ENCODE peak calls at places on chromosomes 4 and X, in ten cellular contexts. N, H, I, A, J, R, E, Q, O and D are unnamed samples.

GRCh38 chr4:108272566-108272965 is 103.8 kb upstream of the LEF1 start:
- DNase-seq in J (no peak), N (no peak), R (no peak), I (no peak), E (no peak), Q (peak), A (no peak), O (no peak), H (peak), D (no peak)

GRCh38 chrX:13938766-13939530 is 90.7 kb downstream of the GEMIN8 start:
- DNase-seq in N (no peak), A (no peak), I (no peak), J (no peak), R (no peak), H (no peak), E (no peak), Q (no peak), O (peak), D (no peak)

GRCh38 chr4:78100060-78100459 is 42.9 kb downstream of the FRAS1 start:
- DNase-seq in I (no peak), J (no peak), E (no peak), A (no peak), O (no peak), H (no peak), Q (no peak), R (no peak), N (no peak), D (no peak)

GRCh38 chrX:132452911-132453550 is 35.8 kb downstream of the MBNL3 start:
- DNase-seq in N (no peak), J (no peak), I (no peak), R (no peak), O (no peak), E (no peak), Q (no peak), A (no peak), H (no peak), D (no peak)

GRCh38 chr4:25303578-25303977 is 9.0 kb upstream of the ZCCHC4 start:
- DNase-seq in R (no peak), Q (no peak), O (no peak), E (no peak), N (no peak), A (no peak), H (no peak), I (no peak), J (no peak), D (no peak)

GRCh38 chr4:125115941-125116340 is 198.8 kb upstream of the FAT4 start:
- DNase-seq in H (peak), A (no peak), N (no peak), I (no peak), O (no peak), Q (peak), E (no peak), J (no peak), R (no peak), D (no peak)

GRCh38 chr4:55125087-55125721 is at the start of gene KDR:
- DNase-seq in E (peak), N (no peak), I (peak), O (no peak), Q (peak), A (no peak), J (peak), R (peak), H (no peak), D (peak)

GRCh38 chr4:98664959-98665358 is 6.5 kb upstream of the TSPAN5 start:
- DNase-seq in J (no peak), H (no peak), O (no peak), R (no peak), E (no peak), Q (no peak), N (no peak), A (no peak), I (no peak), D (no peak)

GRCh38 chrX:11341274-11342256 is 48.4 kb downstream of the AMELX start:
- DNase-seq in J (peak), A (peak), Q (peak), O (no peak), I (peak), H (no peak), E (peak), N (peak), R (peak), D (peak)

GRCh38 chr4:77001907-77002306 is 52.4 kb downstream of the SEPTIN11 start:
- DNase-seq in R (no peak), N (peak), H (no peak), A (no peak), E (no peak), O (no peak), I (no peak), J (no peak), Q (peak), D (no peak)

GRCh38 chr4:140790765-140791164 is 34.6 kb upstream of the TBC1D9 start:
- DNase-seq in E (peak), N (no peak), O (no peak), Q (peak), A (peak), H (no peak), J (peak), I (no peak), R (peak), D (no peak)

GRCh38 chr4:151750156-151750555 is 10.7 kb downstream of the GATB start:
- DNase-seq in I (no peak), N (no peak), Q (no peak), R (no peak), E (no peak), H (no peak), A (no peak), O (no peak), J (no peak), D (no peak)

GRCh38 chr4:148300877-148301276 is 141.3 kb downstream of the NR3C2 start:
- DNase-seq in I (no peak), J (no peak), A (no peak), E (no peak), N (no peak), H (no peak), O (no peak), R (no peak), Q (no peak), D (no peak)

GRCh38 chr4:970046-970745 is 3.2 kb downstream of the DGKQ start:
- DNase-seq in J (no peak), Q (no peak), R (no peak), N (no peak), O (no peak), E (no peak), H (no peak), I (no peak), A (no peak), D (no peak)

GRCh38 chr4:71663780-71664179 is 120.1 kb downstream of the GC start:
- DNase-seq in N (no peak), A (no peak), J (no peak), O (no peak), Q (peak), E (no peak), R (no peak), I (no peak), H (no peak), D (no peak)

GRCh38 chrX:7542566-7542965 is 300.4 kb upstream of the VCX start:
- DNase-seq in H (no peak), N (no peak), E (no peak), A (no peak), I (no peak), O (no peak), Q (no peak), J (no peak), R (no peak), D (no peak)

GRCh38 chr4:147335183-147335582 is 145.7 kb upstream of the EDNRA start:
- DNase-seq in N (no peak), Q (no peak), I (no peak), H (no peak), R (no peak), A (no peak), O (no peak), J (no peak), E (no peak), D (no peak)

GRCh38 chr4:131566026-131566425 is 1583.1 kb upstream of the PCDH10 start:
- DNase-seq in J (no peak), R (no peak), I (no peak), Q (no peak), A (no peak), E (no peak), H (no peak), N (no peak), O (no peak), D (no peak)

GRCh38 chr4:78528327-78528726 is 23.2 kb upstream of the ANXA3 start:
- DNase-seq in A (no peak), E (no peak), R (no peak), Q (peak), N (no peak), H (no peak), I (no peak), O (no peak), J (no peak), D (no peak)

GRCh38 chrX:128365523-128365922 is 313.3 kb upstream of the ACTRT1 start:
- DNase-seq in E (no peak), H (no peak), N (no peak), I (no peak), Q (no peak), O (no peak), J (no peak), A (no peak), R (no peak), D (no peak)

GRCh38 chr4:1477045-1477905 is 71.0 kb upstream of the NKX1-1 start:
- DNase-seq in I (no peak), H (no peak), A (no peak), N (no peak), J (peak), Q (no peak), R (no peak), E (no peak), O (no peak), D (peak)

GRCh38 chr4:155672342-155672741 is 5.7 kb downstream of the GUCY1A1 start:
- DNase-seq in E (no peak), R (no peak), N (no peak), H (no peak), I (no peak), A (no peak), Q (peak), O (no peak), J (no peak), D (no peak)

GRCh38 chr4:155673453-155673979 is 6.9 kb downstream of the GUCY1A1 start:
- DNase-seq in I (no peak), R (no peak), N (no peak), Q (no peak), E (no peak), O (no peak), A (no peak), J (no peak), H (no peak), D (no peak)

GRCh38 chr4:155666701-155667537 is at the start of gene GUCY1A1:
- DNase-seq in O (peak), H (no peak), N (no peak), R (peak), I (peak), J (peak), E (peak), Q (peak), A (peak), D (peak)

GRCh38 chr4:155665054-155665453 is 1.6 kb upstream of the GUCY1A1 start:
- DNase-seq in Q (no peak), N (no peak), R (no peak), O (no peak), J (no peak), A (no peak), H (no peak), E (no peak), I (no peak), D (no peak)

GRCh38 chr4:155667538-155668511 is 1.2 kb downstream of the GUCY1A1 start:
- DNase-seq in A (peak), Q (peak), O (peak), E (peak), H (no peak), I (peak), J (peak), N (no peak), R (peak), D (peak)
- H3K27ac ChIP-seq in A (peak), Q (peak), O (peak), E (peak), H (no peak), I (peak), J (peak), N (peak), R (peak), D (peak)

GRCh38 chr4:91961504-91961903 is 342.3 kb upstream of the GRID2 start:
- DNase-seq in J (no peak), A (no peak), H (no peak), Q (no peak), E (no peak), N (no peak), R (no peak), I (no peak), O (no peak), D (no peak)

GRCh38 chr4:91963489-91963888 is 340.3 kb upstream of the GRID2 start:
- DNase-seq in A (no peak), Q (peak), E (no peak), J (no peak), N (no peak), O (no peak), H (peak), R (no peak), I (no peak), D (no peak)

DNA sequence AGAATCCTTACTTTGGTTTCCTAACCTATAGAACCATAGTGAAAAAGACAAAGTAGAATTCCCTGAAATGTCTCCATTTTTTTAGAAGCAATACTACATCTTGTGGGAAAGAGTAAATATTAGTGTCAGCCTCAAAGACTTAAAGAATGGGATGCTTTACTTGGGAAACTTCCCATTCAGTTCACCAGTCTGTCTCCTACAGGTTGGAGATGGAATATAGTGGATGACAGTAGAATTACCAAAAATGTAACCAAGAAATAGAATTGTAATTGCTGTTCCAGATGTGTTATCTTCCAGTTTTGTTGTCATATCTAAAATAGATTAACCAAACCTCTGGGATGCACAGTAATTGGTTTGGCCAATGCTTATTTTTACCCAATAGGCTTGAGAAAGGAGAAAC is 338.6 kb upstream of the GRID2 start:
- DNase-seq in I (no peak), E (no peak), H (no peak), Q (no peak), J (no peak), N (no peak), A (no peak), O (no peak), R (no peak), D (no peak)
- TF ChIP-seq CTCF in I (no peak), E (no peak), H (no peak), Q (no peak), J (no peak), N (no peak), A (no peak), O (no peak), R (no peak), D (no peak)

GRCh38 chr4:176303938-176304337 is 15.8 kb upstream of the SPCS3 start:
- DNase-seq in O (no peak), N (no peak), J (no peak), R (no peak), I (no peak), H (no peak), A (no peak), E (no peak), Q (no peak), D (no peak)

GRCh38 chr4:176300036-176300435 is 19.7 kb upstream of the SPCS3 start:
- DNase-seq in O (peak), R (no peak), N (peak), H (no peak), A (no peak), E (no peak), J (no peak), I (no peak), Q (no peak), D (no peak)

GRCh38 chr4:176302283-176303275 is 17.2 kb upstream of the SPCS3 start:
- DNase-seq in R (no peak), Q (peak), O (no peak), A (no peak), I (no peak), J (no peak), N (no peak), H (peak), E (no peak), D (no peak)

GRCh38 chr4:176298664-176299063 is 21.1 kb upstream of the SPCS3 start:
- DNase-seq in A (no peak), E (no peak), I (no peak), J (no peak), N (peak), Q (no peak), H (no peak), O (peak), R (no peak), D (no peak)

DNA sequence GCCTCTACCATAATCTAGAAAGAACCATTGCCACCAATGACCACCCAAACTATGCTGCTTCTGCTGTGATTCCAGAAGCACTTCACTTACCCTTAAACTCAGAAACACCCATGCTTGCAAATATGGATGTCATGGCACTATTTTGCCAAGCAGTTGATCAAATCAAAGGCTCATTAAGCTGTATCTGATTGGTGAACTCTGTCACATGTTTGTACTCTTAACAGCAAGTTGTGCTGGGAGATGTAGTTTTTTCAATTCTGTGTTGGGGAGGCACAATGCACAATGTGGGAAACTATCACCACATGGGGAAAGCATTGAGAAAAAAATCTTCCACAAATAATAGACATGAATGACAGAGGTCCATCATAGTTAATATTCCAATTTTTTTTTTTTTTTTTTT is 19.2 kb upstream of the SPCS3 start:
- DNase-seq in H (no peak), O (no peak), N (peak), I (no peak), E (no peak), A (no peak), J (no peak), R (no peak), Q (no peak), D (no peak)
- H3K27ac ChIP-seq in H (no peak), O (peak), N (no peak), I (no peak), E (no peak), A (no peak), J (no peak), R (no peak), Q (no peak), D (no peak)

GRCh38 chrX:136950206-136950605 is 69.7 kb upstream of the RBMX start:
- DNase-seq in O (no peak), E (no peak), A (no peak), H (no peak), J (no peak), Q (no peak), N (no peak), I (no peak), R (no peak), D (no peak)

GRCh38 chrX:136953867-136954787 is 73.6 kb upstream of the RBMX start:
- DNase-seq in I (peak), E (peak), N (no peak), Q (peak), O (peak), J (peak), H (no peak), R (peak), A (peak), D (no peak)

DNA sequence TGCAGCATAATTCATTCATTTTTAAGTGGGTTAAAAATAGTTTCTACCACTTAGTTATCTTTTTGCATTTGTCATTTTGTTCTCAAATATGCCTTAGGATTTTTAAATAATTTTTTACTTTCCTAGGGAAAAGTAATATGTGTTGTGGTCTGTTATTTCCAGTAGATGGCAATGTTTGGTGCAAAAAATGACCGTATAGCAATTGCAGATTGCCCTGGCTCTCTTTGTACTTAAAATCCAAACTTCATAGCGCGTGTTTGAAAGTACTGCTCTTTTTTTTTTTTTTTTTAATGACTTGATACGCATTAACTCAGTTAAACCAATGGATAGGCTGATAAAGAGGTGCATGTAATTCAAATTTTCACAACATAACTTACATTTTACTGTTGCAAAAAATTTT is 74.4 kb upstream of the RBMX start:
- DNase-seq in I (no peak), N (no peak), Q (peak), R (no peak), H (no peak), O (no peak), E (no peak), A (no peak), J (no peak), D (no peak)
- TF ChIP-seq CTCF in I (peak), N (peak), Q (peak), R (peak), H (peak), O (peak), E (peak), A (no peak), J (peak), D (no peak)

GRCh38 chrX:9526965-9527364 is 62.1 kb downstream of the TBL1X start:
- DNase-seq in E (no peak), J (no peak), H (no peak), I (no peak), N (no peak), A (no peak), Q (no peak), O (no peak), R (no peak), D (no peak)

GRCh38 chrX:9529223-9529622 is 64.4 kb downstream of the TBL1X start:
- DNase-seq in R (no peak), J (no peak), O (no peak), Q (no peak), A (no peak), E (no peak), I (no peak), N (no peak), H (no peak), D (no peak)

GRCh38 chrX:9528498-9528897 is 63.6 kb downstream of the TBL1X start:
- DNase-seq in J (no peak), N (no peak), I (no peak), E (no peak), O (no peak), R (no peak), Q (no peak), H (no peak), A (no peak), D (no peak)

GRCh38 chrX:9522756-9523155 is 57.9 kb downstream of the TBL1X start:
- DNase-seq in O (no peak), J (no peak), I (no peak), H (peak), R (no peak), A (no peak), E (no peak), Q (no peak), N (no peak), D (no peak)

DNA sequence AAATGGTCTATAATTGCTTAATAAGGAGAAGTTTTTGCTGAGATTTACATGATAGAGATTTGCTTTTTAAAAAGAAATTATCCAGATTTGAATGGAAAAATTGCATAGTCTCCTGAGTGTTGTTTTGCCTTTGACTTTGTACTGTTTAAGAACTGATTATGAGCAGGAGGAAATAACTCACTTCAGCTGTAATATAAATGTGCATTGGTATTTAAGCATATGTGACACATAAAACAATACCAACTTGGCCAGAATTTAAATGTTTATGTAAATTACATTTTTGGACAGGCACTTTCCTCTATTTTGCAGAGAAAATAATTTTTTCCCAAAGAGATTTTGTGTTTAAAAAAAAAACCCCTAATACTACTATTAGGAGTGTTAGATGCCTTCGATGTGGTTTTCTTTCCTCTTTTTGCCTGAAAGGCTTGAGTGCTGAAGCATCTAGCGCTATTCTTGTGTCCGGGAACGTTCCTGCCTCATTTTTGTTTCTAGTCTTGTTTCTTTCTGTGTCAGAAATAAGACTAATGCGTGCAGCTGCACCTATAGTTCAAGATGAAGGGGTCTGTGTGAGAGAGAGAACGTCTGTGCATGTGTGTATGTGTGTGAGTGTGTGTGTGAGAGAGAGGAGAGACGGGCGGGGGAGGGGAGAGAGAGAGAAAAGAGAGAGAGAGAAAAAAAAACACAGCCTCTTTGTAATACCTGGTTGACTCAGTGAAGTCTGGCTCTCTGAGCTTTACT is 60.8 kb downstream of the TBL1X start:
- DNase-seq in I (no peak), O (no peak), E (no peak), H (no peak), R (no peak), N (no peak), A (no peak), J (no peak), Q (no peak), D (no peak)
- H3K27ac ChIP-seq in I (no peak), O (no peak), E (no peak), H (peak), R (no peak), N (no peak), A (no peak), J (no peak), Q (no peak), D (no peak)